ENCODE peak calls at places on chromosomes 5 and 9, in eight cellular contexts. W is A549; V is NCI-H460; L is stimulated activated CD8-positive, alpha-beta memory T cell treated with anti-CD3 and anti-CD28 coated beads, Interleukin-15, amount 100 ng/mL, for 4 hours; I is Peyer's patch; M is AG10803; S is heart right ventricle; K is EL. G is an unnamed sample.

GRCh38 chr5:132666310-132667123 is 7.3 kb upstream of the IL4 start:
- DNase-seq in W (no peak), V (no peak), L (no peak), I (no peak), M (no peak), S (no peak), K (no peak), G (no peak)

GRCh38 chr5:150653145-150653761 is 7.8 kb upstream of the MYOZ3 start:
- DNase-seq in W (no peak), V (no peak), L (no peak), I (no peak), M (peak), S (no peak), K (peak), G (no peak)

GRCh38 chr9:120534266-120534665 is 45.7 kb downstream of the CDK5RAP2 start:
- DNase-seq in W (no peak), V (no peak), L (no peak), I (no peak), M (no peak), S (no peak), K (no peak), G (no peak)

GRCh38 chr9:94188246-94188645 is 70.9 kb upstream of the ZNF169 start:
- DNase-seq in W (no peak), V (no peak), L (no peak), I (no peak), M (no peak), S (no peak), K (no peak), G (no peak)

GRCh38 chr9:4084440-4084818 is 215.4 kb downstream of the GLIS3 start:
- DNase-seq in W (no peak), V (no peak), L (no peak), I (no peak), M (no peak), S (peak), K (no peak), G (no peak)

GRCh38 chr9:6833518-6834192 is 75.9 kb downstream of the KDM4C start:
- DNase-seq in W (peak), V (no peak), L (no peak), I (no peak), M (peak), S (no peak), K (peak), G (no peak)

GRCh38 chr5:95984287-95984938 is 22.8 kb upstream of the ELL2 start:
- DNase-seq in W (no peak), V (no peak), L (no peak), I (no peak), M (peak), S (no peak), K (peak), G (no peak)

GRCh38 chr5:176739461-176740051 is 70.8 kb upstream of the UNC5A start:
- DNase-seq in W (no peak), V (no peak), L (no peak), I (peak), M (no peak), S (no peak), K (no peak), G (peak)

GRCh38 chr9:69395718-69396117 is 70.7 kb downstream of the ENTREP1 start:
- DNase-seq in W (no peak), V (no peak), L (no peak), I (no peak), M (no peak), S (no peak), K (no peak), G (no peak)

GRCh38 chr5:154038241-154038603 is 488 bp downstream of the FAM114A2 start:
- DNase-seq in W (no peak), V (no peak), L (peak), I (peak), M (no peak), S (no peak), K (no peak), G (no peak)

GRCh38 chr5:3068401-3068800 is 316.9 kb upstream of the IRX2 start:
- DNase-seq in W (no peak), V (no peak), L (no peak), I (no peak), M (no peak), S (no peak), K (no peak), G (no peak)

GRCh38 chr5:28165116-28165515 is 1126.7 kb upstream of the CDH9 start:
- DNase-seq in W (no peak), V (no peak), L (no peak), I (no peak), M (no peak), S (no peak), K (no peak), G (no peak)

GRCh38 chr5:6659941-6660684 is 26.9 kb downstream of the SRD5A1 start:
- DNase-seq in W (no peak), V (no peak), L (no peak), I (peak), M (no peak), S (no peak), K (no peak), G (no peak)

GRCh38 chr9:14313951-14314423 is at the start of gene NFIB:
- DNase-seq in W (peak), V (no peak), L (no peak), I (peak), M (no peak), S (peak), K (peak), G (no peak)

GRCh38 chr5:72478276-72478675 is 28.9 kb downstream of the ZNF366 start:
- DNase-seq in W (no peak), V (no peak), L (no peak), I (no peak), M (no peak), S (no peak), K (no peak), G (no peak)

GRCh38 chr5:170747851-170748250 is 35.7 kb upstream of the GABRP start:
- DNase-seq in W (peak), V (no peak), L (no peak), I (peak), M (peak), S (peak), K (peak), G (no peak)

GRCh38 chr5:108386345-108387061 is 4.6 kb upstream of the FBXL17 start:
- DNase-seq in W (no peak), V (no peak), L (no peak), I (peak), M (peak), S (no peak), K (peak), G (no peak)

GRCh38 chr5:164422400-164422799 is 917.0 kb downstream of the MAT2B start:
- DNase-seq in W (peak), V (no peak), L (no peak), I (no peak), M (peak), S (no peak), K (no peak), G (no peak)

GRCh38 chr5:143405063-143405746 is 1.7 kb upstream of the NR3C1 start:
- DNase-seq in W (peak), V (peak), L (peak), I (peak), M (peak), S (peak), K (peak), G (peak)

GRCh38 chr5:66249920-66250319 is 105.8 kb downstream of the SREK1 start:
- DNase-seq in W (no peak), V (no peak), L (no peak), I (no peak), M (no peak), S (no peak), K (no peak), G (no peak)

GRCh38 chr5:163677092-163677491 is 171.7 kb downstream of the MAT2B start:
- DNase-seq in W (no peak), V (no peak), L (no peak), I (no peak), M (no peak), S (no peak), K (no peak), G (no peak)

GRCh38 chr5:54360925-54361662 is 50.7 kb upstream of the ARL15 start:
- DNase-seq in W (no peak), V (no peak), L (no peak), I (no peak), M (peak), S (no peak), K (no peak), G (no peak)

GRCh38 chr5:149810856-149811255 is 80.7 kb downstream of the PPARGC1B start:
- DNase-seq in W (no peak), V (no peak), L (no peak), I (no peak), M (no peak), S (no peak), K (no peak), G (no peak)

GRCh38 chr5:74947961-74948613 is 81.9 kb upstream of the FAM169A start:
- DNase-seq in W (no peak), V (no peak), L (no peak), I (no peak), M (no peak), S (no peak), K (peak), G (no peak)

GRCh38 chr9:109975574-109976327 is 195.8 kb downstream of the PALM2AKAP2 start:
- DNase-seq in W (no peak), V (no peak), L (no peak), I (no peak), M (peak), S (no peak), K (peak), G (no peak)

GRCh38 chr5:170701321-170701720 is 82.2 kb upstream of the GABRP start:
- DNase-seq in W (no peak), V (no peak), L (no peak), I (no peak), M (no peak), S (no peak), K (no peak), G (no peak)

GRCh38 chr5:179793470-179794139 is at the start of gene LTC4S:
- DNase-seq in W (no peak), V (no peak), L (no peak), I (peak), M (peak), S (peak), K (peak), G (no peak)

GRCh38 chr5:133295520-133295919 is 243.7 kb downstream of the HSPA4 start:
- DNase-seq in W (no peak), V (no peak), L (no peak), I (no peak), M (no peak), S (no peak), K (no peak), G (no peak)

GRCh38 chr5:127930311-127930710 is 153.3 kb upstream of the SLC12A2 start:
- DNase-seq in W (peak), V (no peak), L (no peak), I (no peak), M (peak), S (no peak), K (peak), G (no peak)

GRCh38 chr5:92641031-92641962 is 939.7 kb downstream of the NR2F1-AS1 start:
- DNase-seq in W (peak), V (peak), L (no peak), I (no peak), M (peak), S (no peak), K (peak), G (peak)

GRCh38 chr5:29720954-29721353 is 1472.5 kb upstream of the CDH6 start:
- DNase-seq in W (peak), V (no peak), L (no peak), I (no peak), M (no peak), S (no peak), K (no peak), G (no peak)

GRCh38 chr9:14441976-14442651 is 128.2 kb upstream of the NFIB start:
- DNase-seq in W (peak), V (peak), L (no peak), I (no peak), M (peak), S (no peak), K (no peak), G (no peak)

GRCh38 chr5:15914603-15915002 is 265.0 kb downstream of the MARCHF11 start:
- DNase-seq in W (no peak), V (no peak), L (no peak), I (no peak), M (peak), S (no peak), K (peak), G (no peak)

GRCh38 chr5:57887851-57888621 is 405.4 kb upstream of the ACTBL2 start:
- DNase-seq in W (peak), V (peak), L (no peak), I (no peak), M (peak), S (no peak), K (peak), G (peak)

GRCh38 chr9:114988962-114989599 is 58.7 kb upstream of the TNFSF8 start:
- DNase-seq in W (no peak), V (no peak), L (no peak), I (no peak), M (peak), S (no peak), K (no peak), G (no peak)

GRCh38 chr9:38008168-38009034 is 60.6 kb downstream of the SHB start:
- DNase-seq in W (peak), V (peak), L (peak), I (peak), M (peak), S (no peak), K (peak), G (no peak)